ENCODE peak calls at places on chromosomes 5 and 9, in nine cellular contexts. L is endodermal cell, G is fibroblast of the aortic adventitia, H is ovary, O is heart right ventricle, V is fibroblast of lung, N is keratinocyte, I is AG04450, A is tibial artery. P is an unnamed sample.

GRCh38 chr9:81591791-81592190 is 97.6 kb downstream of the TLE1 start:
- DNase-seq in L (no peak), I (no peak), A (no peak), H (no peak), V (no peak), O (no peak), G (no peak), N (no peak), P (no peak)

GRCh38 chr5:114361724-114362196 is at the start of gene KCNN2:
- DNase-seq in I (peak), O (peak), V (peak), G (peak), L (peak), H (peak), N (no peak), A (no peak), P (peak)

GRCh38 chr5:137621861-137622823 is 113.7 kb downstream of the KLHL3 start:
- DNase-seq in A (peak), V (peak), I (no peak), H (no peak), O (peak), N (peak), G (peak), L (peak), P (no peak)

GRCh38 chr5:134141346-134142050 is 27.0 kb downstream of the TCF7 start:
- DNase-seq in V (no peak), O (no peak), N (no peak), G (no peak), H (no peak), L (peak), A (no peak), I (no peak), P (no peak)

GRCh38 chr9:5787759-5788329 is 45.1 kb downstream of the ERMP1 start:
- DNase-seq in G (no peak), I (no peak), V (no peak), A (no peak), H (no peak), N (no peak), O (no peak), L (no peak), P (no peak)

GRCh38 chr5:134794136-134794535 is 35.6 kb downstream of the DDX46 start:
- DNase-seq in I (no peak), A (no peak), V (peak), N (no peak), G (peak), O (no peak), L (no peak), H (no peak), P (no peak)

GRCh38 chr5:95822038-95822407 is 503 bp downstream of the GLRX start:
- DNase-seq in N (no peak), O (peak), A (peak), V (peak), G (peak), H (peak), L (peak), I (no peak), P (no peak)

GRCh38 chr5:80406980-80407734 is 707 bp upstream of the ZFYVE16 start:
- DNase-seq in O (peak), G (no peak), H (peak), L (peak), A (peak), I (no peak), N (no peak), V (no peak), P (no peak)

GRCh38 chr9:124191691-124192208 is 66.0 kb upstream of the NEK6 start:
- DNase-seq in V (no peak), L (no peak), I (no peak), N (no peak), A (no peak), G (no peak), H (no peak), O (no peak), P (no peak)

GRCh38 chr5:91101777-91102379 is 281.2 kb downstream of the ARRDC3 start:
- DNase-seq in N (peak), I (peak), L (peak), V (peak), H (peak), G (peak), A (peak), O (peak), P (peak)

GRCh38 chr5:157857821-157858526 is 971 bp downstream of the CLINT1 start:
- DNase-seq in I (no peak), N (no peak), H (no peak), V (peak), L (no peak), G (peak), O (no peak), A (no peak), P (no peak)

GRCh38 chr9:97666907-97667686 is 30.0 kb downstream of the XPA start:
- DNase-seq in O (no peak), G (no peak), L (no peak), N (no peak), A (no peak), H (no peak), V (no peak), I (no peak), P (no peak)

GRCh38 chr5:74608754-74609576 is 31.6 kb downstream of the ENC1 start:
- DNase-seq in O (no peak), H (no peak), N (no peak), G (no peak), V (no peak), L (no peak), I (no peak), A (no peak), P (no peak)

GRCh38 chr5:74798977-74799911 is 32.2 kb downstream of the NSA2 start:
- DNase-seq in I (no peak), A (no peak), N (no peak), L (no peak), O (no peak), G (no peak), V (peak), H (no peak), P (no peak)

GRCh38 chr9:131236161-131236560 is 40.1 kb downstream of the FAM78A start:
- DNase-seq in L (no peak), A (no peak), G (no peak), O (no peak), I (no peak), H (no peak), V (no peak), N (no peak), P (no peak)

GRCh38 chr9:112059145-112059979 is 115.7 kb downstream of the SUSD1 start:
- DNase-seq in I (peak), H (no peak), V (peak), O (no peak), N (peak), L (no peak), G (peak), A (no peak), P (no peak)

GRCh38 chr9:115882911-115883310 is 270.7 kb upstream of the PAPPA start:
- DNase-seq in G (peak), H (no peak), O (no peak), L (no peak), N (no peak), V (peak), A (no peak), I (no peak), P (no peak)

GRCh38 chr9:136237486-136238341 is 7.9 kb downstream of the QSOX2 start:
- DNase-seq in I (no peak), G (no peak), O (no peak), A (no peak), V (no peak), N (no peak), L (no peak), H (no peak), P (no peak)

GRCh38 chr9:22204240-22204639 is 195.1 kb upstream of the CDKN2B start:
- DNase-seq in I (no peak), N (no peak), A (no peak), H (no peak), O (no peak), G (no peak), V (no peak), L (no peak), P (no peak)

GRCh38 chr9:84823426-84824271 is 154.1 kb downstream of the NTRK2 start:
- DNase-seq in L (no peak), A (peak), H (no peak), O (peak), G (peak), V (peak), I (no peak), N (no peak), P (no peak)

GRCh38 chr5:150075806-150076205 is 10.5 kb downstream of the CSF1R start:
- DNase-seq in V (no peak), G (no peak), H (no peak), N (no peak), L (peak), I (no peak), O (no peak), A (no peak), P (no peak)

GRCh38 chr5:368162-369084 is 46.9 kb downstream of the AHRR start:
- DNase-seq in L (peak), O (peak), A (no peak), G (peak), V (peak), H (no peak), N (no peak), I (peak), P (peak)

GRCh38 chr5:1192971-1193590 is 8.3 kb upstream of the SLC6A19 start:
- DNase-seq in V (no peak), N (no peak), H (no peak), L (no peak), A (no peak), O (no peak), I (no peak), G (no peak), P (no peak)

GRCh38 chr9:26723486-26723885 is 169.1 kb downstream of the CAAP1 start:
- DNase-seq in N (no peak), I (no peak), O (no peak), V (no peak), G (peak), H (no peak), A (no peak), L (peak), P (peak)

GRCh38 chr5:86917117-86917579 is 299.4 kb downstream of the COX7C start:
- DNase-seq in A (no peak), L (peak), G (peak), N (no peak), V (peak), I (no peak), H (no peak), O (peak), P (no peak)

DNA sequence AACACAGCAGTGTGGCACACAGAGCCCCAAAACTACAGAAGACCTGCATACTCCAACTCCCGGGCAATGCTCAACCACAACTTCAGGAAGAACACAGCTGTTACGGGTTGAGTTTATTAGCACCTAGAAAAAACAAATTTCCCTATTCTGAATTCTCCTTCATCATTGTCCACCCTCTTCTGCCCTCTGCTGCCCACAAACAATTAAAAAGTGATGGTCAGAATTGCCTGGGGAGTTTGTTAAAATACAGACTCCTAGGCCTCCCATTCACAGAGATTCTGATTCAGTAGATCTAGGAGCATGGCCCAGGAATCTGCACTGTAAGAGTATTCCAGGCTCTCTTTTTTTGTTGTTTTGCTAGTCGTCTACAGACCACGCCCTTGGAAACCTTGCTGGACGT is 310.6 kb downstream of the NDUFS4 start:
- DNase-seq in V (no peak), O (no peak), L (no peak), A (no peak), I (no peak), N (no peak), H (no peak), G (peak), P (no peak)
- TF ChIP-seq CTCF in V (no peak), O (no peak), L (peak), A (no peak), I (peak), N (no peak), H (no peak), G (no peak), P (no peak)

DNA sequence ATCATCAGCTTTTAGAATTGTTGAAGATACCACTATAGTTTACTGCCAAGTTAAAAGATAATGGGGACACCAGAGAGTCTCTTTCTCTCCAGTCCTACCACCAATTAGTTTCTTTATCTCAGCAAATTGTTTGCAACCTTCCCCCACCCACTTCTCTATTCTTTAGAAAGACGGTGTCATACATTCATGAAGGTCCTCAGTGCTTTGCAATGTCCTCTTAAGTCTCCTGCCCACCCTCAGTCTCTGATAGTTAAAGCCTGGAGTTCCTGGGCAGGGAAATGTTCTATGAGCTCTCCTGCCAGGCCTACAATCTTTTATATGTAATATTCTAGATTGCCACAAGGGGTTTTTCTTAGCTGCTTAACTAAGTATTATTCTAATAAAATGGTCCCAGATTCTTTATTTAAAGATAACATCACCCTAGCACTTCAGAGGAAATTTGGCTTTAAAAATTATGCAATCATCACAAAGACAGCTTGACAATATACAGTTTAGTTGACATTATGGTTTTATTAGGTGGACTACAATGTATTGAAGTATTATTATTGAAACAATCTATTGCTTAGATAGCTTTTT is 509.2 kb downstream of the CSNK1G3 start:
- DNase-seq in A (no peak), O (no peak), G (no peak), L (no peak), I (no peak), H (no peak), V (no peak), N (no peak), P (no peak)
- TF ChIP-seq CTCF in A (no peak), O (no peak), G (no peak), L (peak), I (no peak), H (no peak), V (no peak), N (no peak), P (no peak)

GRCh38 chr9:90958328-90958727 is 156.7 kb downstream of the SYK start:
- DNase-seq in N (no peak), I (no peak), G (no peak), H (no peak), V (no peak), L (no peak), O (no peak), A (no peak), P (no peak)

GRCh38 chr9:90950600-90950999 is 149.0 kb downstream of the SYK start:
- DNase-seq in A (no peak), V (no peak), N (no peak), O (no peak), G (no peak), L (no peak), H (no peak), I (no peak), P (no peak)

GRCh38 chr9:90953200-90953599 is 151.6 kb downstream of the SYK start:
- DNase-seq in L (no peak), H (no peak), G (no peak), I (no peak), V (no peak), N (no peak), O (no peak), A (no peak), P (no peak)

GRCh38 chr9:90956026-90956810 is 154.6 kb downstream of the SYK start:
- DNase-seq in A (no peak), H (no peak), L (no peak), N (no peak), I (no peak), G (peak), V (peak), O (no peak), P (no peak)

DNA sequence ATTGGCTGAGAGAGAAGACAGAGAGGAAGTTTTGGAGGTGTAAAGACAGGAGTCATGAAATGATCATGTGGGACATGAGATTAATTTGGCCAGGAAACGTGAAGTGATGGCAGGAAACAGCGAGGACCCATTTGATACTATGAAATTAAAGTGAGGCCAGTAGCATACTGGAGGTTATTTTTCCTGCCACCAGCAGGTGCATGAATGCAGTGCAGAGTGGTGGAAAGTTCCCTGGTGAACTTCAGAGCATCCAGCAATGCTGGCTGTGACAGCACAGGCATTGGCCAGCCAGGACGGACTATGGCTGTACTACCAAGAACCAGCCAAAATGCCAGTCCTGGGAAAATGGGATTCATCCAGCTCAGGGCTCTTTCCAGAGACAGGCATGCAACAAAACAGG is 152.2 kb downstream of the SYK start:
- DNase-seq in V (no peak), A (no peak), H (no peak), O (no peak), G (no peak), I (no peak), N (no peak), L (no peak), P (no peak)
- TF ChIP-seq CTCF in V (no peak), A (no peak), H (no peak), O (no peak), G (no peak), I (peak), N (no peak), L (peak), P (no peak)

DNA sequence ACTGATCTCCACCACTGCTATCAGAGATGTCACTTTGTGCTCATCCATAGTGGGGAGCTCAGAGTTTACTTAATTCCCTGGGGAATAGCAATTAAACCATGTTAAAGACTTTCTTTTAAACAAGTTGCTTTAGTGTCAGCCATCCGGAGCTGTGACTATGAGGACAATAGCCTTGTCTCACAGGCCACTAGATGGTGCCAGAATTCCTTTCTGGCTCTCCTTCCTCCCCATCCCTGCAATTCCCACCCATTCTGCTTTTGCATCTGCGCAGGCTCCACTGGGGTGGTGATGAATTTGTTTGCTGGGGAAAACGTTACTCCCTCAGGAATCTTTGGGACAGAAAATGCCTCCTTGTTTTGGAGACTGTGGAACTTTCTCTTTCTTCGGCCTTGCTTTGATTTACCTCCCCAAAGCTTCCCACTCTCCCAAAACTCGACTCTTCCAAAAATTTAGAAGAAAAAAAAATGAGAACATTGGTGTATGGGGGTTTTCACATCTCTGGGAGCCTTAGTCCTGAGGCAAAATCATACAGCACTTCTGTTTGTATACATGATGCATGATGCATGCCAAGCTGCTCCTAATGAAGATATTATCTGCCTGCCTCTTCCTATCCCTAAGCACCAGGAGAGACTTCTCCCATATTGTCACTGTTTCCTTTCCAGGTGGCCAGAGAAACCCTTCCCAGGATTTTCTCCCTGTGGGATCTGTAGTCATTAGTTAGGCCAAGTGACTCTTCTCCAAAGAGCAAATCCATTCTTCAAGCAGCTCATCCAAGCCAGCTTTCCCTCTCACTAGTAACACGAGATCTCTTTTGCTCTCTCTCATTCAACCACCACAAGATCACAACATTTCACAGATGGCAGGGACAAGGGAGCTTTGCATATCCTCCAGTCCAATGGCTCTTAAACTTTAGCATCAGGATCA is 466.1 kb downstream of the TLR4 start:
- DNase-seq in O (peak), L (peak), V (peak), N (no peak), A (no peak), I (no peak), H (no peak), G (peak), P (peak)
- TF ChIP-seq CTCF in O (peak), L (peak), V (peak), N (peak), A (peak), I (no peak), H (no peak), G (peak), P (peak)

GRCh38 chr9:79757906-79758669 is 186.3 kb downstream of the TLE4 start:
- DNase-seq in G (peak), A (no peak), I (no peak), N (no peak), L (no peak), V (peak), O (no peak), H (no peak), P (no peak)

GRCh38 chr9:79756414-79756813 is 184.6 kb downstream of the TLE4 start:
- DNase-seq in N (no peak), L (no peak), O (no peak), H (no peak), I (no peak), V (no peak), A (no peak), G (no peak), P (no peak)

GRCh38 chr9:79759460-79759859 is 187.7 kb downstream of the TLE4 start:
- DNase-seq in N (no peak), G (no peak), I (no peak), H (no peak), O (no peak), A (no peak), V (peak), L (no peak), P (no peak)

DNA sequence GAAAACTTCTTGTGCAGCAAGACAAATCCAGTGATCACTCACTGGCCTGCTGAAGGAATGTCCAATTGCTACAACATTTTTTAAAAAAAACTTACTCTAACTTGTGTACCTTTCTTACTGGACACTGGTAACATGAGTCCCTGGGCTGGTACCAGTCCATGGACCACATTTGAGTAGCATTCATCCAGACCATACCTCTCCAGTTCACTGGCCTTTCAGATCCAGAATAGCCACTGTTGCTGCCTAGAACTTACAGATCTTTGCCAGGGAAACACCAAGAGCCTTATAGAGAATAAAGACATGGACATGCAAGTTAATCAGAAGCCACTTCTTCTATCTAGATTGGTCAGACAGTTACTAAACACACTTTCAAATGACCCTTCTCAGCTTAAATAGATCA is 185.3 kb downstream of the TLE4 start:
- DNase-seq in G (no peak), V (no peak), N (no peak), I (no peak), O (no peak), L (no peak), A (no peak), H (no peak), P (no peak)
- TF ChIP-seq CTCF in G (no peak), V (no peak), N (no peak), I (no peak), O (no peak), L (no peak), A (no peak), H (no peak), P (no peak)

P was measured in GM13977.